ENCODE peak calls at places on chromosome 12, in nine cellular contexts. One of them, this sample, is unnamed.

GRCh38 chr12:128726866-128727265 is 96.9 kb downstream of the SLC15A4 start:
- DNase-seq in GM10248: no peak
- DNase-seq in cardiac fibroblast: no peak
- DNase-seq in tibial nerve: no peak
- DNase-seq in AG04450: no peak
- DNase-seq in GM13977: no peak
- DNase-seq in astrocyte of the spinal cord: no peak
- DNase-seq in neural progenitor cell: no peak
- DNase-seq in right lobe of liver: no peak
- DNase-seq in this sample: no peak

GRCh38 chr12:2794736-2795289 is at the start of gene FKBP4:
- DNase-seq in GM10248: peak; percentile 96
- DNase-seq in cardiac fibroblast: peak; percentile 83
- DNase-seq in tibial nerve: peak; percentile 87
- DNase-seq in AG04450: no peak
- DNase-seq in GM13977: peak; percentile 98
- DNase-seq in astrocyte of the spinal cord: peak; percentile 80
- DNase-seq in neural progenitor cell: peak; percentile 92
- DNase-seq in right lobe of liver: peak; percentile 98
- DNase-seq in this sample: peak; percentile 75

GRCh38 chr12:1197264-1198018 is 206.4 kb downstream of the ERC1 start:
- DNase-seq in GM10248: no peak
- DNase-seq in cardiac fibroblast: no peak
- DNase-seq in tibial nerve: no peak
- DNase-seq in AG04450: no peak
- DNase-seq in GM13977: no peak
- DNase-seq in astrocyte of the spinal cord: peak; percentile 28
- DNase-seq in neural progenitor cell: no peak
- DNase-seq in right lobe of liver: no peak
- DNase-seq in this sample: no peak

GRCh38 chr12:56087220-56087619 is 7.3 kb downstream of the ERBB3 start:
- DNase-seq in GM10248: no peak
- DNase-seq in cardiac fibroblast: peak; percentile 42
- DNase-seq in tibial nerve: peak; percentile 60
- DNase-seq in AG04450: no peak
- DNase-seq in GM13977: peak; percentile 2
- DNase-seq in astrocyte of the spinal cord: no peak
- DNase-seq in neural progenitor cell: no peak
- DNase-seq in right lobe of liver: peak; percentile 93
- DNase-seq in this sample: no peak

GRCh38 chr12:102753802-102754201 is 163.2 kb downstream of the PAH start:
- DNase-seq in GM10248: no peak
- DNase-seq in cardiac fibroblast: no peak
- DNase-seq in tibial nerve: no peak
- DNase-seq in AG04450: no peak
- DNase-seq in GM13977: no peak
- DNase-seq in astrocyte of the spinal cord: no peak
- DNase-seq in neural progenitor cell: no peak
- DNase-seq in right lobe of liver: no peak
- DNase-seq in this sample: no peak

GRCh38 chr12:32151552-32151951 is 44.9 kb downstream of the BICD1 start:
- DNase-seq in GM10248: no peak
- DNase-seq in cardiac fibroblast: no peak
- DNase-seq in tibial nerve: no peak
- DNase-seq in AG04450: no peak
- DNase-seq in GM13977: no peak
- DNase-seq in astrocyte of the spinal cord: no peak
- DNase-seq in neural progenitor cell: no peak
- DNase-seq in right lobe of liver: no peak
- DNase-seq in this sample: no peak

GRCh38 chr12:103705927-103706326 is 118.9 kb downstream of the STAB2 start:
- DNase-seq in GM10248: no peak
- DNase-seq in cardiac fibroblast: no peak
- DNase-seq in tibial nerve: no peak
- DNase-seq in AG04450: no peak
- DNase-seq in GM13977: no peak
- DNase-seq in astrocyte of the spinal cord: no peak
- DNase-seq in neural progenitor cell: peak; percentile 14
- DNase-seq in right lobe of liver: no peak
- DNase-seq in this sample: no peak

GRCh38 chr12:90958995-90959394 is 4.0 kb upstream of the CCER1 start:
- DNase-seq in GM10248: no peak
- DNase-seq in cardiac fibroblast: peak; percentile 56
- DNase-seq in tibial nerve: no peak
- DNase-seq in AG04450: no peak
- DNase-seq in GM13977: no peak
- DNase-seq in astrocyte of the spinal cord: no peak
- DNase-seq in neural progenitor cell: no peak
- DNase-seq in right lobe of liver: no peak
- DNase-seq in this sample: no peak

GRCh38 chr12:107429006-107429698 is 256.4 kb upstream of the PWP1 start:
- DNase-seq in GM10248: no peak
- DNase-seq in cardiac fibroblast: no peak
- DNase-seq in tibial nerve: no peak
- DNase-seq in AG04450: no peak
- DNase-seq in GM13977: no peak
- DNase-seq in astrocyte of the spinal cord: no peak
- DNase-seq in neural progenitor cell: no peak
- DNase-seq in right lobe of liver: no peak
- DNase-seq in this sample: no peak

GRCh38 chr12:58777815-58778214 is 142.5 kb downstream of the LRIG3 start:
- DNase-seq in GM10248: no peak
- DNase-seq in cardiac fibroblast: no peak
- DNase-seq in tibial nerve: no peak
- DNase-seq in AG04450: no peak
- DNase-seq in GM13977: no peak
- DNase-seq in astrocyte of the spinal cord: no peak
- DNase-seq in neural progenitor cell: no peak
- DNase-seq in right lobe of liver: no peak
- DNase-seq in this sample: no peak

GRCh38 chr12:118432812-118433540 is 56.6 kb downstream of the SUDS3 start:
- DNase-seq in GM10248: no peak
- DNase-seq in cardiac fibroblast: no peak
- DNase-seq in tibial nerve: no peak
- DNase-seq in AG04450: no peak
- DNase-seq in GM13977: no peak
- DNase-seq in astrocyte of the spinal cord: peak; percentile 0
- DNase-seq in neural progenitor cell: no peak
- DNase-seq in right lobe of liver: no peak
- DNase-seq in this sample: no peak

GRCh38 chr12:118430516-118430915 is 54.2 kb downstream of the SUDS3 start:
- DNase-seq in GM10248: no peak
- DNase-seq in cardiac fibroblast: no peak
- DNase-seq in tibial nerve: no peak
- DNase-seq in AG04450: no peak
- DNase-seq in GM13977: no peak
- DNase-seq in astrocyte of the spinal cord: no peak
- DNase-seq in neural progenitor cell: no peak
- DNase-seq in right lobe of liver: no peak
- DNase-seq in this sample: no peak

GRCh38 chr12:118439068-118439467 is 62.7 kb downstream of the SUDS3 start:
- DNase-seq in GM10248: no peak
- DNase-seq in cardiac fibroblast: no peak
- DNase-seq in tibial nerve: no peak
- DNase-seq in AG04450: no peak
- DNase-seq in GM13977: no peak
- DNase-seq in astrocyte of the spinal cord: no peak
- DNase-seq in neural progenitor cell: no peak
- DNase-seq in right lobe of liver: no peak
- DNase-seq in this sample: no peak

GRCh38 chr12:118436986-118437385 is 60.6 kb downstream of the SUDS3 start:
- DNase-seq in GM10248: no peak
- DNase-seq in cardiac fibroblast: no peak
- DNase-seq in tibial nerve: no peak
- DNase-seq in AG04450: no peak
- DNase-seq in GM13977: no peak
- DNase-seq in astrocyte of the spinal cord: peak; percentile 3
- DNase-seq in neural progenitor cell: no peak
- DNase-seq in right lobe of liver: no peak
- DNase-seq in this sample: no peak

DNA sequence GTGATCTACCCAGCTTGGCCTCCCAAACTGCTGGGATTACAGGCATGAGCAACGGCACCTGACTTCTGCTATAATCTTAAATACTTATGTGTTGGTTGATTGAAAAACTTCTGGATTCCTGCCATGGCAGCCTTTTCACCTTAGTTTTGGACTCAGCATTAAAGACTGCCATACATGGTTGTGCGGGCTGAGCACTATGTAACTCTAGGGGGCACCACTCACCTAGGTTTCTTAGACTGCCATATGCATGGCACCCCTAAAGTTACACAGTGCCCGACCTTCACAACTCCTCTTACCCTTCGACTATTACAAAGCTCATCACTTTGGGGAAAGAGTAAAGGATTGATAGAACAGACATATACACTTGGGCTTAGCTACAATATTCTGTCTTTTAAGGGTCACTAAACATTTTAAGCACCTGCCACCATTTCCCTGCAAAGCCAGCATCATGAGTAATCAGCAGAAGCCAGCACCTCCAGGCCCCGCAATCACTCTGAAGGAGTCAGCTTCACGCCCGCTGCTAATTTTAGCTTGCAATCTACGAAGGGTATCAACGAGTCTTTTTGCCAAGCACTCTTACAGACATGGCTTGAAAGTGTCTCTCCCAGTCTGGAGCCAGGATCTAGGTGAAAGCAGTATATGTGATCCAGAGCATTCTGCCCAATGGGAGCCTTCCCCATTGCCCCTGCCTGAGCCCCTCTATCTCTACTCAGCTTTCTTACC is 59.8 kb downstream of the SUDS3 start:
- DNase-seq in GM10248: no peak
- DNase-seq in cardiac fibroblast: no peak
- DNase-seq in tibial nerve: no peak
- DNase-seq in AG04450: no peak
- DNase-seq in GM13977: peak; percentile 36
- DNase-seq in astrocyte of the spinal cord: no peak
- DNase-seq in neural progenitor cell: peak; percentile 71
- DNase-seq in right lobe of liver: no peak
- DNase-seq in this sample: no peak
- TF ChIP-seq CTCF in GM10248: no peak
- TF ChIP-seq CTCF in cardiac fibroblast: peak; percentile 15
- TF ChIP-seq CTCF in tibial nerve: no peak
- TF ChIP-seq CTCF in AG04450: no peak
- TF ChIP-seq CTCF in GM13977: peak; percentile 48
- TF ChIP-seq CTCF in astrocyte of the spinal cord: no peak
- TF ChIP-seq CTCF in neural progenitor cell: peak; percentile 69
- TF ChIP-seq CTCF in right lobe of liver: peak; percentile 18
- TF ChIP-seq CTCF in this sample: no peak

DNA sequence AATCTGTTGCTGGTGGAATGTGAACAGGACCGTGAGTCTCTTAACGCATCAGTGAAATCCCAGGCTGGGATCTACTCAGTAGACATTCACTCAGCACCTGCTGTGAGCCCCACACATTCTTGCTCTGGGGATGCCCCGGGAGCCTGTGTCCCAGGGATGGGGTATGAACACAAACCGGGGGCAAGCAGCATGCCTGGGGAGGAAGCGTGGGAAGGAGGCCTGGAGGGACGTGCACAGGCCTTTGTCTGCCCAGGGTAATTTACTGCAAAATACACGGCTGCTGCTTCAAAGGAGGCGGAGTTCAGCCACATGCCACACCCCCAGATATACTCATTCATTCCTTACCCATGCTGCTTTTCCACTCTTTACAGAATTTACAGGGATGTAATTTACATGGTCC is 187.8 kb downstream of the ADGRD1 start:
- DNase-seq in GM10248: no peak
- DNase-seq in cardiac fibroblast: no peak
- DNase-seq in tibial nerve: no peak
- DNase-seq in AG04450: no peak
- DNase-seq in GM13977: no peak
- DNase-seq in astrocyte of the spinal cord: no peak
- DNase-seq in neural progenitor cell: peak; percentile 47
- DNase-seq in right lobe of liver: no peak
- DNase-seq in this sample: no peak
- TF ChIP-seq CTCF in GM10248: no peak
- TF ChIP-seq CTCF in cardiac fibroblast: no peak
- TF ChIP-seq CTCF in tibial nerve: no peak
- TF ChIP-seq CTCF in AG04450: no peak
- TF ChIP-seq CTCF in GM13977: no peak
- TF ChIP-seq CTCF in astrocyte of the spinal cord: no peak
- TF ChIP-seq CTCF in neural progenitor cell: no peak
- TF ChIP-seq CTCF in right lobe of liver: no peak
- TF ChIP-seq CTCF in this sample: no peak

DNA sequence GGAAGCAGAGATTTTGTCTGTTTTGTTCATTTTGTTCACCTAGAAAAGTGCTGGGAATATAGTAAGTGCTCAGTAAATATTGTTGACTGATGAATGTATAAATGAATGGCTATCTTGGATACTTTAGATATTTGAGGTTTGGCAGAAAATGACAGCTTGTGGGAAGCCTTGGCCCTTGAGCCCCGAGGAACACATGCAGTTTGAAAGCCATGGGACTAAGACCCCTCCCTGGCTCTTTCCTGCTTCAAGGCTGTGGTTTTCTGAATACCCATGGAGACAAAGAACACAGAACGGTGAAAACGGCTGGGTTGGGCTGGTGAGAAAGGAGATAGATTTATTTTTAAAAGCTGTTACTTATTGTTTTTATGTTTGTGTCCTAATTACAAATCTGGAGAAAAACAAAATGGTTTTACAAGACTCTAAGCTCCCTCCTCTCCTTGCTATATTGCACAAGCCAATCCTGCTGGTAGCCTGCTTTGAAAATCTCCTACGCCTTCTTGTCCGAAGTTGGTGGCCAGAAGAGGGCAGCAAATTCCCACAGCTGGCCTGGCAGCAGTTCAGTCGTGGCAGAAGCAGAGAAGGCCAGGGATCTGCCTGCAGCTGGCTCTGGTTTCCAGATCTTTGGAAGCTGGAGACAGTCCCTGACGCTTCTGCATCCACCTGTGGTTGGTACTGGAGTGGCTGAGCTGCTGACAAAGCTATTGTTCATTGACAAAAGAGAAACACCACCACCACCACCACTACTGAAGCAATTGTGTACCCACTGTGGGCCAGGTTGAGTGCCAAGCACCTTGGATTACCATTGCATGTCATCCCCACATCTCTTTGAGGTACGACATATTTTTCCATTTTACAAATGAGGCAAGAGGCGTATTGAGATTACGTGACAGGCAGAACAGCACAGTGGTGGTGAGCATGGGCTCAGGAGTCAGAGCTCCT is 5.2 kb upstream of the KRT85 start:
- DNase-seq in GM10248: peak; percentile 69
- DNase-seq in cardiac fibroblast: peak; percentile 95
- DNase-seq in tibial nerve: peak; percentile 71
- DNase-seq in AG04450: peak; percentile 72
- DNase-seq in GM13977: peak; percentile 84
- DNase-seq in astrocyte of the spinal cord: peak; percentile 85
- DNase-seq in neural progenitor cell: peak; percentile 89
- DNase-seq in right lobe of liver: peak; percentile 82
- DNase-seq in this sample: no peak
- TF ChIP-seq CTCF in GM10248: peak; percentile 79
- TF ChIP-seq CTCF in cardiac fibroblast: peak; percentile 91
- TF ChIP-seq CTCF in tibial nerve: peak; percentile 86
- TF ChIP-seq CTCF in AG04450: peak; percentile 89
- TF ChIP-seq CTCF in GM13977: peak; percentile 91
- TF ChIP-seq CTCF in astrocyte of the spinal cord: peak; percentile 88
- TF ChIP-seq CTCF in neural progenitor cell: peak; percentile 87
- TF ChIP-seq CTCF in right lobe of liver: peak; percentile 78
- TF ChIP-seq CTCF in this sample: peak; percentile 77

GRCh38 chr12:112788205-112788604 is 3.3 kb upstream of the RPH3A start:
- DNase-seq in GM10248: no peak
- DNase-seq in cardiac fibroblast: no peak
- DNase-seq in tibial nerve: no peak
- DNase-seq in AG04450: no peak
- DNase-seq in GM13977: no peak
- DNase-seq in astrocyte of the spinal cord: no peak
- DNase-seq in neural progenitor cell: peak; percentile 46
- DNase-seq in right lobe of liver: no peak
- DNase-seq in this sample: no peak
- TF ChIP-seq CTCF in GM10248: no peak
- TF ChIP-seq CTCF in cardiac fibroblast: no peak
- TF ChIP-seq CTCF in tibial nerve: no peak
- TF ChIP-seq CTCF in AG04450: no peak
- TF ChIP-seq CTCF in GM13977: no peak
- TF ChIP-seq CTCF in astrocyte of the spinal cord: no peak
- TF ChIP-seq CTCF in neural progenitor cell: peak; percentile 61
- TF ChIP-seq CTCF in right lobe of liver: no peak
- TF ChIP-seq CTCF in this sample: peak; percentile 32